ENCODE peak calls at places on chromosomes 11 and 22, in seven cellular contexts. K is stimulated activated CD8-positive, alpha-beta memory T cell treated with anti-CD3 and anti-CD28 coated beads, Interleukin-7, amount 100 ng/mL, for 1 hour; Y is T follicular helper cell; D is fibroblast of lung; C is NCI-H1092; R is left ventricle myocardium superior; V is fibroblast of villous mesenchyme. B is an unnamed sample.

GRCh38 chr11:129144256-129144655 is 47.9 kb downstream of the ARHGAP32 start:
- DNase-seq in K (no peak), D (no peak), C (no peak), V (no peak), Y (no peak), R (no peak), B (no peak)

GRCh38 chr11:69997352-69997751 is 80.8 kb upstream of the ANO1 start:
- DNase-seq in V (no peak), C (no peak), R (no peak), Y (no peak), K (no peak), D (no peak), B (no peak)

GRCh38 chr11:132980721-132981120 is 551.6 kb downstream of the OPCML start:
- DNase-seq in V (no peak), C (no peak), K (no peak), D (no peak), Y (no peak), R (no peak), B (no peak)

GRCh38 chr11:44572884-44573283 is 7.4 kb downstream of the CD82 start:
- DNase-seq in C (no peak), V (no peak), D (no peak), R (no peak), Y (no peak), K (no peak), B (no peak)

GRCh38 chr11:69943506-69943905 is 124.3 kb upstream of the FGF3 start:
- DNase-seq in Y (no peak), V (no peak), C (no peak), D (no peak), K (no peak), R (peak), B (no peak)

GRCh38 chr22:37627545-37627944 is 11.9 kb upstream of the SH3BP1 start:
- DNase-seq in R (peak), K (no peak), Y (no peak), D (no peak), C (no peak), V (no peak), B (no peak)

GRCh38 chr11:72712168-72712721 is 38.0 kb upstream of the PDE2A start:
- DNase-seq in V (peak), C (no peak), Y (no peak), D (peak), K (no peak), R (peak), B (no peak)

GRCh38 chr11:20112291-20113146 is 47.8 kb downstream of the DBX1 start:
- DNase-seq in C (no peak), R (peak), K (no peak), D (peak), Y (no peak), V (peak), B (peak)

GRCh38 chr11:64856382-64857227 is 12.2 kb upstream of the CDC42BPG start:
- DNase-seq in R (peak), Y (no peak), K (no peak), C (no peak), V (peak), D (peak), B (peak)

GRCh38 chr22:31872209-31872608 is 72.1 kb upstream of the YWHAH start:
- DNase-seq in R (no peak), K (no peak), C (no peak), V (peak), D (no peak), Y (peak), B (no peak)

GRCh38 chr22:49576241-49577141 is 251.2 kb downstream of the BRD1 start:
- DNase-seq in R (peak), D (no peak), Y (no peak), C (no peak), V (no peak), K (no peak), B (no peak)

GRCh38 chr11:121587182-121587581 is 134.4 kb upstream of the SORL1-AS1 start:
- DNase-seq in K (no peak), R (no peak), Y (no peak), D (no peak), V (no peak), C (no peak), B (no peak)